ENCODE peak calls at places on chromosome 13, in nine cellular contexts. E is IMR-90, O is fibroblast of pulmonary artery, V is A549, M is PC-9, S is pancreas, Q is Peyer's patch, J is MCF 10A, I is tibial nerve. R is an unnamed sample.

GRCh38 chr13:26663801-26664200 is 96.8 kb downstream of the GPR12 start:
- DNase-seq in E (no peak), O (no peak), V (no peak), M (no peak), S (no peak), Q (no peak), J (peak; percentile 28), I (no peak), R (no peak)

GRCh38 chr13:46595136-46595917 is 42.4 kb downstream of the LRCH1 start:
- DNase-seq in E (peak; percentile 60), O (peak; percentile 51), V (no peak), M (peak; percentile 93), S (no peak), Q (peak; percentile 73), J (peak; percentile 87), I (no peak), R (no peak)

GRCh38 chr13:37540228-37540627 is 58.3 kb downstream of the POSTN start:
- DNase-seq in E (peak; percentile 89), O (no peak), V (no peak), M (no peak), S (no peak), Q (no peak), J (no peak), I (no peak), R (no peak)

GRCh38 chr13:52454459-52454824 is 836 bp upstream of the CKAP2 start:
- DNase-seq in E (peak; percentile 8), O (no peak), V (peak; percentile 4), M (no peak), S (peak; percentile 20), Q (peak; percentile 69), J (peak; percentile 60), I (no peak), R (peak; percentile 53)

GRCh38 chr13:30111810-30112209 is 195.5 kb downstream of the KATNAL1 start:
- DNase-seq in E (no peak), O (no peak), V (peak; percentile 6), M (no peak), S (no peak), Q (no peak), J (peak; percentile 13), I (no peak), R (no peak)

GRCh38 chr13:49494645-49495044 is 1.1 kb upstream of the PHF11 start:
- DNase-seq in E (no peak), O (no peak), V (no peak), M (no peak), S (no peak), Q (no peak), J (peak; percentile 1), I (no peak), R (no peak)

GRCh38 chr13:46698910-46699460 is 98.0 kb downstream of the ESD start:
- DNase-seq in E (peak; percentile 69), O (peak; percentile 73), V (no peak), M (no peak), S (no peak), Q (no peak), J (no peak), I (no peak), R (no peak)

GRCh38 chr13:79380943-79381445 is 25.1 kb downstream of the RBM26 start:
- DNase-seq in E (no peak), O (no peak), V (no peak), M (no peak), S (no peak), Q (no peak), J (no peak), I (no peak), R (no peak)

GRCh38 chr13:47190696-47191095 is 293.8 kb upstream of the HTR2A start:
- DNase-seq in E (no peak), O (no peak), V (no peak), M (no peak), S (no peak), Q (no peak), J (no peak), I (no peak), R (no peak)

GRCh38 chr13:97058417-97058816 is 64.1 kb upstream of the OXGR1 start:
- DNase-seq in E (no peak), O (no peak), V (no peak), M (no peak), S (no peak), Q (no peak), J (no peak), I (no peak), R (no peak)

GRCh38 chr13:31001647-31002046 is 69.2 kb downstream of the TEX26 start:
- DNase-seq in E (no peak), O (peak; percentile 8), V (no peak), M (no peak), S (no peak), Q (no peak), J (peak; percentile 22), I (no peak), R (no peak)

GRCh38 chr13:111903143-111903542 is 163.8 kb upstream of the SOX1 start:
- DNase-seq in E (no peak), O (no peak), V (peak; percentile 6), M (peak; percentile 36), S (no peak), Q (no peak), J (no peak), I (no peak), R (no peak)

GRCh38 chr13:45792827-45793303 is 58.7 kb downstream of the SIAH3 start:
- DNase-seq in E (no peak), O (no peak), V (no peak), M (no peak), S (no peak), Q (no peak), J (no peak), I (no peak), R (no peak)

GRCh38 chr13:97267418-97268059 is 45.4 kb downstream of the MBNL2 start:
- DNase-seq in E (no peak), O (no peak), V (no peak), M (no peak), S (no peak), Q (no peak), J (no peak), I (no peak), R (no peak)

GRCh38 chr13:88617176-88617575 is 946.0 kb downstream of the SLITRK5 start:
- DNase-seq in E (no peak), O (no peak), V (no peak), M (no peak), S (no peak), Q (no peak), J (no peak), I (no peak), R (no peak)

GRCh38 chr13:23020246-23020843 is 160.4 kb upstream of the SGCG start:
- DNase-seq in E (peak; percentile 57), O (peak; percentile 72), V (peak; percentile 66), M (no peak), S (no peak), Q (peak; percentile 72), J (peak; percentile 46), I (peak; percentile 39), R (peak; percentile 48)

GRCh38 chr13:64397699-64398098 is 2832.4 kb downstream of the PCDH9 start:
- DNase-seq in E (peak; percentile 2), O (peak; percentile 5), V (no peak), M (no peak), S (no peak), Q (no peak), J (no peak), I (no peak), R (no peak)

GRCh38 chr13:61766667-61767058 is 351.0 kb upstream of the PCDH20 start:
- DNase-seq in E (no peak), O (no peak), V (no peak), M (no peak), S (no peak), Q (no peak), J (no peak), I (no peak), R (no peak)

GRCh38 chr13:104779311-104779710 is 1713.1 kb upstream of the SLC10A2 start:
- DNase-seq in E (peak; percentile 64), O (peak; percentile 39), V (no peak), M (no peak), S (no peak), Q (no peak), J (peak; percentile 20), I (no peak), R (no peak)

GRCh38 chr13:80888421-80888820 is 547.5 kb upstream of the SPRY2 start:
- DNase-seq in E (no peak), O (no peak), V (no peak), M (no peak), S (no peak), Q (no peak), J (peak; percentile 4), I (no peak), R (no peak)
- TF ChIP-seq CTCF in E (no peak), O (no peak), V (no peak), M (no peak), S (no peak), Q (no peak), J (no peak), I (no peak), R (no peak)

GRCh38 chr13:75798353-75799245 is 162.5 kb downstream of the LMO7 start:
- DNase-seq in E (peak; percentile 65), O (peak; percentile 47), V (peak; percentile 24), M (peak; percentile 46), S (no peak), Q (peak; percentile 66), J (peak; percentile 44), I (no peak), R (no peak)
- TF ChIP-seq CTCF in E (no peak), O (no peak), V (no peak), M (no peak), S (no peak), Q (no peak), J (no peak), I (no peak), R (no peak)

GRCh38 chr13:70792121-70792520 is 683.9 kb upstream of the KLHL1 start:
- DNase-seq in E (no peak), O (no peak), V (peak; percentile 1), M (no peak), S (no peak), Q (no peak), J (no peak), I (no peak), R (no peak)
- TF ChIP-seq CTCF in E (no peak), O (no peak), V (no peak), M (no peak), S (no peak), Q (no peak), J (no peak), I (no peak), R (no peak)

GRCh38 chr13:84847107-84847506 is 952.1 kb downstream of the SLITRK6 start:
- DNase-seq in E (no peak), O (no peak), V (no peak), M (no peak), S (no peak), Q (no peak), J (no peak), I (no peak), R (no peak)

GRCh38 chr13:84845875-84846619 is 953.2 kb downstream of the SLITRK6 start:
- DNase-seq in E (no peak), O (no peak), V (no peak), M (no peak), S (no peak), Q (no peak), J (no peak), I (no peak), R (no peak)

GRCh38 chr13:84843368-84843767 is 955.9 kb downstream of the SLITRK6 start:
- DNase-seq in E (no peak), O (no peak), V (no peak), M (no peak), S (no peak), Q (no peak), J (no peak), I (no peak), R (no peak)

DNA sequence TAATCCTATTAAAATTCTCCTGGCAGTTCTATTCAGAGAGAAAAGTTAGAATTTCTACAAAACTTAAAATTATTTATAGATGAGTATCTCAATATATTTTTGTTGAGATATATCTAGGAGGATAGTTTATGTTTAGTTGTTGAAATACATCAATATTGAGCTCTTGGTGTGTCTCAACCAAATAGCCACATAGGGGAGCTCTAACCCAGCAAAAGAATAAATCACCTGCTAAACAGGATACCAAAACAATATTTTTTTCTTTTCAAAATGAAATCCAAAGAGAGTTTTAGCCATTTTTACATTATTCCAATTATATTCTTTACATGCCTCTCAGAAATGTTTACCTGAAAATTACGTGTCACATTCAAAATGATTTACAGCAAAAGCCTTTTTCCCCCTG is 954.7 kb downstream of the SLITRK6 start:
- DNase-seq in E (no peak), O (peak; percentile 16), V (peak; percentile 10), M (no peak), S (no peak), Q (no peak), J (peak; percentile 60), I (no peak), R (no peak)
- TF ChIP-seq CTCF in E (no peak), O (peak; percentile 30), V (peak; percentile 43), M (peak; percentile 68), S (no peak), Q (no peak), J (peak; percentile 53), I (no peak), R (no peak)

R was measured in GM13976.